ENCODE peak calls at places on chromosomes 16 and 17, in five cellular contexts. A is effector memory CD4-positive, alpha-beta T cell; O is IMR-90; B is tibial nerve; G is mesendoderm. U is an unnamed sample.

GRCh38 chr16:57299009-57299718 is 14.7 kb upstream of the PLLP start:
- DNase-seq in A (peak; percentile 32), O (no peak), B (no peak), G (no peak), U (peak; percentile 80)

GRCh38 chr16:3188675-3188924 is 596 bp downstream of the OR1F1 start:
- DNase-seq in A (no peak), O (no peak), B (no peak), G (no peak), U (no peak)

GRCh38 chr17:62615503-62615902 is 12.0 kb upstream of the MRC2 start:
- DNase-seq in A (no peak), O (no peak), B (no peak), G (peak; percentile 48), U (no peak)

GRCh38 chr17:59361386-59361785 is 29.9 kb downstream of the YPEL2 start:
- DNase-seq in A (no peak), O (peak; percentile 81), B (no peak), G (no peak), U (no peak)

GRCh38 chr17:16258916-16259315 is 41.9 kb downstream of the PIGL start:
- DNase-seq in A (no peak), O (peak; percentile 36), B (no peak), G (no peak), U (no peak)

GRCh38 chr16:73405851-73406250 is 357.9 kb upstream of the ZFHX3 start:
- DNase-seq in A (no peak), O (no peak), B (no peak), G (no peak), U (no peak)

GRCh38 chr17:75647921-75648320 is 14.7 kb downstream of the SMIM5 start:
- DNase-seq in A (no peak), O (no peak), B (no peak), G (no peak), U (no peak)

GRCh38 chr16:69408451-69408850 is 16.0 kb upstream of the CYB5B start:
- DNase-seq in A (no peak), O (no peak), B (no peak), G (no peak), U (no peak)

GRCh38 chr17:39676198-39676819 is 8.1 kb downstream of the PNMT start:
- DNase-seq in A (peak; percentile 27), O (no peak), B (no peak), G (no peak), U (peak; percentile 84)

GRCh38 chr17:64992325-64992802 is 64.2 kb downstream of the GNA13 start:
- DNase-seq in A (no peak), O (peak; percentile 52), B (no peak), G (peak; percentile 34), U (no peak)

GRCh38 chr17:52140601-52141000 is 17.9 kb downstream of the CA10 start:
- DNase-seq in A (no peak), O (no peak), B (no peak), G (no peak), U (no peak)

GRCh38 chr17:1049446-1050225 is 52.7 kb downstream of the TIMM22 start:
- DNase-seq in A (no peak), O (no peak), B (no peak), G (no peak), U (no peak)

GRCh38 chr17:76243826-76244679 is 3.8 kb upstream of the RNF157 start:
- DNase-seq in A (no peak), O (no peak), B (no peak), G (no peak), U (peak; percentile 31)

GRCh38 chr17:41424111-41424635 is at the start of gene KRT37:
- DNase-seq in A (no peak), O (no peak), B (no peak), G (no peak), U (no peak)

GRCh38 chr17:44209786-44210341 is 9.6 kb downstream of the UBTF start:
- DNase-seq in A (no peak), O (peak; percentile 40), B (no peak), G (no peak), U (no peak)

GRCh38 chr16:17277981-17278381 is 192.8 kb downstream of the XYLT1 start:
- DNase-seq in A (no peak), O (peak; percentile 7), B (no peak), G (peak; percentile 67), U (no peak)

GRCh38 chr17:622356-622755 is 92.3 kb downstream of the VPS53 start:
- DNase-seq in A (no peak), O (peak; percentile 87), B (no peak), G (peak; percentile 29), U (no peak)

GRCh38 chr17:27457731-27458523 is 1.7 kb downstream of the KSR1 start:
- DNase-seq in A (no peak), O (peak; percentile 53), B (no peak), G (peak; percentile 62), U (no peak)

GRCh38 chr16:89506791-89507191 is 1.4 kb upstream of the SPG7 start:
- DNase-seq in A (no peak), O (no peak), B (no peak), G (no peak), U (no peak)

GRCh38 chr16:10151718-10152117 is 30.5 kb downstream of the GRIN2A start:
- DNase-seq in A (no peak), O (no peak), B (no peak), G (no peak), U (no peak)

GRCh38 chr16:75385507-75386152 is 47.7 kb downstream of the CFDP1 start:
- DNase-seq in A (peak; percentile 1), O (peak; percentile 88), B (no peak), G (peak; percentile 64), U (no peak)

GRCh38 chr17:31128241-31128640 is 33.5 kb downstream of the NF1 start:
- DNase-seq in A (no peak), O (no peak), B (no peak), G (no peak), U (no peak)

GRCh38 chr17:6098466-6099180 is 28.4 kb downstream of the WSCD1 start:
- DNase-seq in A (no peak), O (no peak), B (no peak), G (peak; percentile 28), U (peak; percentile 61)

DNA sequence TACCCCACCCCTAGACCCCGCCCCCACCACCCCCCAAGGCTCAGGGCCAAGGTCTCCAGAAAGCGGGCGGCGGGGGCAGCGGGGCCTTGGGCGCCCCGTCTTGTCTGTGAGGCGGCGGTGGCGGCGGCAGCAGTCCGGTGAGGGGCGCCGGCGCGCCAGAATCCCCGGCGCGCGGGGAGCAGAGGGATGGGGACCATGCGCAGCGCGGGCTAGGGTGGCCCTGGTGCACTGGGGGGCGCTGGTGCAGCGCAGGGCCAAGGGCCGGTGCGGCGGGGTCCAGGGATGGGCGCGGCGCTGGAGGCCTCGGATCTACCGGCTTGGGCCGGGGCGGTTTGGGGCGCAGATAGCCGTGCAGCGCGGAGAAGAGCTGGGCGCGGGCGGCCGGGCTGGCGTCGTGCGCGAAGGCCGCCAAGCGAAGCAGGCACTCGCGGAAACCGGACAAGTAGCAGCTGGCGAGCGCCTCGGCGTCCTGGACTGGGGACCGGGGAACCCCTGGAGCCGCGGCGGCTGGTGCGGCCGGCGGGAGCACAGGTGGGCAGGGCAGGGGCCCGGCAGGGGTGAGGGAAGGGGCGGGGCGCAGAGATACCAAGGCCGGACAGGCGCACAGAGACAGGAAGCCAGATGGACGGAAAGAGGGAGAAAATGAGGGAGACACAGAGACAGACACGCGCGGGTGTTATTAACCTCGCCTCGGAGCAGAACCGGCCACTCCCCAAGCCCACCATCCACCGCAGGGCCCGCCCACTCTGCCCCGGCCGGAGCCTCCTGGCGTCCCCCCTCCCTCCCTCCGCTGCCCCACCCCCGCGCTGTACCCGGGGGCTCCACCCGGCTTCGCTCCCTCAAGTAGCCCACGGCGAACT is 2.1 kb downstream of the HES7 start:
- DNase-seq in A (no peak), O (peak; percentile 55), B (no peak), G (peak; percentile 70), U (no peak)
- H3K27me3 ChIP-seq in A (no peaks in the 10 kb centered on the region), O (peaks cover under 1% of the 10 kb centered on the region), B (peaks cover 3% of the 10 kb centered on the region), G (peaks cover 22% of the 10 kb centered on the region), U (peaks cover 11% of the 10 kb centered on the region)

GRCh38 chr16:5884996-5885395 is 787.4 kb upstream of the EEF2KMT start:
- DNase-seq in A (no peak), O (no peak), B (no peak), G (no peak), U (no peak)

GRCh38 chr16:5882087-5882661 is 784.6 kb upstream of the EEF2KMT start:
- DNase-seq in A (no peak), O (no peak), B (no peak), G (peak; percentile 32), U (no peak)

GRCh38 chr16:5885521-5885920 is 787.9 kb upstream of the EEF2KMT start:
- DNase-seq in A (no peak), O (no peak), B (no peak), G (no peak), U (no peak)

GRCh38 chr16:5884339-5884738 is 786.7 kb upstream of the EEF2KMT start:
- DNase-seq in A (no peak), O (no peak), B (no peak), G (no peak), U (no peak)
- H3K27me3 ChIP-seq in A (no peaks in the 10 kb centered on the region), O (no peaks in the 10 kb centered on the region), B (no peaks in the 10 kb centered on the region), G (no peaks in the 10 kb centered on the region), U (no peaks in the 10 kb centered on the region)

GRCh38 chr17:81968850-81969812 is 8.1 kb upstream of the NOTUM start:
- DNase-seq in A (no peak), O (no peak), B (no peak), G (no peak), U (no peak)

GRCh38 chr17:81966343-81967243 is 5.6 kb upstream of the NOTUM start:
- DNase-seq in A (no peak), O (peak; percentile 24), B (no peak), G (peak; percentile 65), U (no peak)

GRCh38 chr17:81967533-81968395 is 6.8 kb upstream of the NOTUM start:
- DNase-seq in A (peak; percentile 83), O (peak; percentile 32), B (peak; percentile 37), G (peak; percentile 97), U (peak; percentile 54)

GRCh38 chr17:81967244-81967532 is 6.2 kb upstream of the NOTUM start:
- DNase-seq in A (no peak), O (no peak), B (no peak), G (no peak), U (no peak)

DNA sequence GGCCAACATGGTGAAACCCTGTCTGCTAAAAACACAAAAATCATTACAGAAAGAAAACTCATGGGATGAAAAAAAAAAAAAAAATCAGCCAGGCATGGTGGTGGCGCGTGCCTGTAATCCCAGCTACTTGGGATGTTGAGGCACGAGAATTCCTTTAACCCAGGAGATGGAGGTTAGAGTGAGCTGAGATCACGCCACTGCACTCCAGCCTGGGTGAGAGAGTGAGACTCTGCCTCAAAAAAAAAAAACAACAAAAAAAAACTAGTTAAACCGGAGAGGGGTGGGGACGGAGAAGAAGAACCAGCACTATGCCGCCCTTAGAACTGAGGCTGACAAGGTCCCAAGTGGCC is 7.4 kb upstream of the NOTUM start:
- DNase-seq in A (no peak), O (no peak), B (no peak), G (no peak), U (no peak)
- H3K27me3 ChIP-seq in A (no peaks in the 10 kb centered on the region), O (peaks cover 4% of the 10 kb centered on the region), B (peaks cover 38% of the 10 kb centered on the region), G (no peaks in the 10 kb centered on the region), U (peaks cover 89% of the 10 kb centered on the region)

DNA sequence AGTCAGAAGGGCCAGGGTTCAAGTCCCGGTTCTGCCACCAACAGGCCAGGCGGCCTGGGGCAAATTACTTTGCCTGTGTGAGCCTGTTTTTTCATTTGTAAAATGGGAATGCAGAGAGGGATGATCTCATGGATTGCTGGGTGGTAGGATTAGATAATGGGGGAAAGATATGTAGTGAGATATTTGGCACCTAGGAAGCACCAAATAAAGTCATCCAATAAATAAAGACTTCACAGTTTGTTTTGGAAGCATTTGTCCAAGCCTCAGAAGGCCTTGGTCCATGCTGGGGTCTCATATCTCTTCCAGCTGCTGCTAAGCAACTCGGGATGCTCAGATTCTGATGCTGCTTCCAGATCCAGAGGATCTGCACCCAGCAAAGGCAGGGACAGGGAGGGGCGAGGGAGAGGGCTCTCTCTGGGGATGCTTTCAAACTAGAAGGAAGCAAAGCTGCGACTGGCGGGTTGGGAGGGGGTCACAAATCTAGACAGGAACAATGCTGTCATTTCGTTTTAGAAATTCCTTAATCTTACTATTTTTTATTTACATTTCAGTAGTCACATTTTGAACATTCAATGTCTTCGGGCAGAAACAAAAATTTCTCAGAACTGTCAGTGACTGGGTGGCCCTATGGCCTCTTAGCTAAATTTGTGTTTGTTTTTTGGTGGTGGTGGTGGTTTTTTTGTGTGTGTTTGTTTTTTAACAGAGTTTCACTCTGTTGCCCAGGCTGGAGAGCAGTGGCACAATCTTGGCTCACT is 114.9 kb upstream of the CDH5 start:
- DNase-seq in A (no peak), O (no peak), B (no peak), G (peak; percentile 67), U (no peak)
- H3K27me3 ChIP-seq in A (no peaks in the 10 kb centered on the region), O (no peaks in the 10 kb centered on the region), B (no peaks in the 10 kb centered on the region), G (no peaks in the 10 kb centered on the region), U (no peaks in the 10 kb centered on the region)